ENCODE peak calls at places on chromosomes 2 and 18, in five cellular contexts. One of them, this sample, is unnamed.

GRCh38 chr18:36366994-36367839 is 69.7 kb downstream of the FHOD3 start:
- DNase-seq in activated T-cell treated with anti-CD3 and anti-CD28 coated beads for 1 hour: no peak
- DNase-seq in smooth muscle cell of the brain vasculature: no peak
- DNase-seq in HEK293T: no peak
- DNase-seq in fibroblast of pulmonary artery: no peak
- DNase-seq in this sample: no peak

GRCh38 chr18:69612242-69612641 is 211.6 kb downstream of the DOK6 start:
- DNase-seq in activated T-cell treated with anti-CD3 and anti-CD28 coated beads for 1 hour: no peak
- DNase-seq in smooth muscle cell of the brain vasculature: no peak
- DNase-seq in HEK293T: no peak
- DNase-seq in fibroblast of pulmonary artery: no peak
- DNase-seq in this sample: no peak

GRCh38 chr2:102126660-102127059 is 15.9 kb upstream of the IL1R1 start:
- DNase-seq in activated T-cell treated with anti-CD3 and anti-CD28 coated beads for 1 hour: no peak
- DNase-seq in smooth muscle cell of the brain vasculature: no peak
- DNase-seq in HEK293T: no peak
- DNase-seq in fibroblast of pulmonary artery: peak; percentile 57
- DNase-seq in this sample: no peak

GRCh38 chr2:128410035-128410757 is 91.5 kb upstream of the HS6ST1 start:
- DNase-seq in activated T-cell treated with anti-CD3 and anti-CD28 coated beads for 1 hour: no peak
- DNase-seq in smooth muscle cell of the brain vasculature: no peak
- DNase-seq in HEK293T: no peak
- DNase-seq in fibroblast of pulmonary artery: no peak
- DNase-seq in this sample: no peak

GRCh38 chr2:162890690-162891311 is 52.2 kb upstream of the KCNH7 start:
- DNase-seq in activated T-cell treated with anti-CD3 and anti-CD28 coated beads for 1 hour: no peak
- DNase-seq in smooth muscle cell of the brain vasculature: peak; percentile 40
- DNase-seq in HEK293T: peak; percentile 44
- DNase-seq in fibroblast of pulmonary artery: peak; percentile 81
- DNase-seq in this sample: peak; percentile 1

GRCh38 chr2:69305712-69306611 is 81.1 kb downstream of the GFPT1 start:
- DNase-seq in activated T-cell treated with anti-CD3 and anti-CD28 coated beads for 1 hour: no peak
- DNase-seq in smooth muscle cell of the brain vasculature: no peak
- DNase-seq in HEK293T: no peak
- DNase-seq in fibroblast of pulmonary artery: peak; percentile 60
- DNase-seq in this sample: no peak

GRCh38 chr18:75478996-75479870 is 51.7 kb upstream of the SMIM21 start:
- DNase-seq in activated T-cell treated with anti-CD3 and anti-CD28 coated beads for 1 hour: no peak
- DNase-seq in smooth muscle cell of the brain vasculature: no peak
- DNase-seq in HEK293T: peak; percentile 32
- DNase-seq in fibroblast of pulmonary artery: peak; percentile 75
- DNase-seq in this sample: peak; percentile 31

GRCh38 chr2:223056656-223057418 is 4.8 kb downstream of the KCNE4 start:
- DNase-seq in activated T-cell treated with anti-CD3 and anti-CD28 coated beads for 1 hour: no peak
- DNase-seq in smooth muscle cell of the brain vasculature: no peak
- DNase-seq in HEK293T: no peak
- DNase-seq in fibroblast of pulmonary artery: no peak
- DNase-seq in this sample: no peak

GRCh38 chr2:43714164-43714563 is 37.9 kb upstream of the C1GALT1C1L start:
- DNase-seq in activated T-cell treated with anti-CD3 and anti-CD28 coated beads for 1 hour: no peak
- DNase-seq in smooth muscle cell of the brain vasculature: no peak
- DNase-seq in HEK293T: no peak
- DNase-seq in fibroblast of pulmonary artery: peak; percentile 45
- DNase-seq in this sample: no peak

GRCh38 chr2:30707304-30707903 is 99.8 kb downstream of the CAPN13 start:
- DNase-seq in activated T-cell treated with anti-CD3 and anti-CD28 coated beads for 1 hour: no peak
- DNase-seq in smooth muscle cell of the brain vasculature: no peak
- DNase-seq in HEK293T: no peak
- DNase-seq in fibroblast of pulmonary artery: no peak
- DNase-seq in this sample: no peak

GRCh38 chr2:157737636-157738035 is 109.0 kb upstream of the ACVR1C start:
- DNase-seq in activated T-cell treated with anti-CD3 and anti-CD28 coated beads for 1 hour: no peak
- DNase-seq in smooth muscle cell of the brain vasculature: no peak
- DNase-seq in HEK293T: no peak
- DNase-seq in fibroblast of pulmonary artery: no peak
- DNase-seq in this sample: no peak

GRCh38 chr18:41465386-41465785 is 489.6 kb upstream of the PIK3C3 start:
- DNase-seq in activated T-cell treated with anti-CD3 and anti-CD28 coated beads for 1 hour: no peak
- DNase-seq in smooth muscle cell of the brain vasculature: no peak
- DNase-seq in HEK293T: no peak
- DNase-seq in fibroblast of pulmonary artery: no peak
- DNase-seq in this sample: no peak

GRCh38 chr18:45521777-45522176 is 93.5 kb upstream of the SLC14A2 start:
- DNase-seq in activated T-cell treated with anti-CD3 and anti-CD28 coated beads for 1 hour: no peak
- DNase-seq in smooth muscle cell of the brain vasculature: no peak
- DNase-seq in HEK293T: no peak
- DNase-seq in fibroblast of pulmonary artery: peak; percentile 18
- DNase-seq in this sample: no peak

GRCh38 chr2:144374163-144374661 is 145.7 kb downstream of the ZEB2 start:
- DNase-seq in activated T-cell treated with anti-CD3 and anti-CD28 coated beads for 1 hour: no peak
- DNase-seq in smooth muscle cell of the brain vasculature: no peak
- DNase-seq in HEK293T: no peak
- DNase-seq in fibroblast of pulmonary artery: no peak
- DNase-seq in this sample: no peak

GRCh38 chr2:8431446-8432125 is 250.3 kb upstream of the ID2 start:
- DNase-seq in activated T-cell treated with anti-CD3 and anti-CD28 coated beads for 1 hour: no peak
- DNase-seq in smooth muscle cell of the brain vasculature: no peak
- DNase-seq in HEK293T: no peak
- DNase-seq in fibroblast of pulmonary artery: peak; percentile 32
- DNase-seq in this sample: no peak

GRCh38 chr2:106977707-106978106 is 91.7 kb upstream of the ST6GAL2 start:
- DNase-seq in activated T-cell treated with anti-CD3 and anti-CD28 coated beads for 1 hour: no peak
- DNase-seq in smooth muscle cell of the brain vasculature: peak; percentile 50
- DNase-seq in HEK293T: no peak
- DNase-seq in fibroblast of pulmonary artery: peak; percentile 70
- DNase-seq in this sample: no peak

GRCh38 chr2:56121995-56122394 is 61.8 kb upstream of the CCDC85A start:
- DNase-seq in activated T-cell treated with anti-CD3 and anti-CD28 coated beads for 1 hour: no peak
- DNase-seq in smooth muscle cell of the brain vasculature: no peak
- DNase-seq in HEK293T: no peak
- DNase-seq in fibroblast of pulmonary artery: no peak
- DNase-seq in this sample: no peak

GRCh38 chr2:126059379-126059778 is 596.6 kb upstream of the GYPC start:
- DNase-seq in activated T-cell treated with anti-CD3 and anti-CD28 coated beads for 1 hour: no peak
- DNase-seq in smooth muscle cell of the brain vasculature: no peak
- DNase-seq in HEK293T: no peak
- DNase-seq in fibroblast of pulmonary artery: no peak
- DNase-seq in this sample: no peak

GRCh38 chr2:48197618-48198017 is 291.3 kb upstream of the FBXO11 start:
- DNase-seq in activated T-cell treated with anti-CD3 and anti-CD28 coated beads for 1 hour: no peak
- DNase-seq in smooth muscle cell of the brain vasculature: no peak
- DNase-seq in HEK293T: no peak
- DNase-seq in fibroblast of pulmonary artery: no peak
- DNase-seq in this sample: no peak

GRCh38 chr2:212249451-212249850 is 289.2 kb downstream of the ERBB4 start:
- DNase-seq in activated T-cell treated with anti-CD3 and anti-CD28 coated beads for 1 hour: no peak
- DNase-seq in smooth muscle cell of the brain vasculature: no peak
- DNase-seq in HEK293T: no peak
- DNase-seq in fibroblast of pulmonary artery: peak; percentile 48
- DNase-seq in this sample: no peak

GRCh38 chr2:23050388-23050787 is 334.6 kb upstream of the KLHL29 start:
- DNase-seq in activated T-cell treated with anti-CD3 and anti-CD28 coated beads for 1 hour: no peak
- DNase-seq in smooth muscle cell of the brain vasculature: no peak
- DNase-seq in HEK293T: no peak
- DNase-seq in fibroblast of pulmonary artery: no peak
- DNase-seq in this sample: no peak

GRCh38 chr2:66555511-66556324 is 120.8 kb downstream of the MEIS1 start:
- DNase-seq in activated T-cell treated with anti-CD3 and anti-CD28 coated beads for 1 hour: no peak
- DNase-seq in smooth muscle cell of the brain vasculature: no peak
- DNase-seq in HEK293T: no peak
- DNase-seq in fibroblast of pulmonary artery: peak; percentile 58
- DNase-seq in this sample: no peak

GRCh38 chr2:207403950-207404349 is 125.8 kb upstream of the CREB1 start:
- DNase-seq in activated T-cell treated with anti-CD3 and anti-CD28 coated beads for 1 hour: no peak
- DNase-seq in smooth muscle cell of the brain vasculature: no peak
- DNase-seq in HEK293T: no peak
- DNase-seq in fibroblast of pulmonary artery: no peak
- DNase-seq in this sample: no peak

GRCh38 chr2:71465356-71465755 is 12.0 kb downstream of the DYSF start:
- DNase-seq in activated T-cell treated with anti-CD3 and anti-CD28 coated beads for 1 hour: no peak
- DNase-seq in smooth muscle cell of the brain vasculature: no peak
- DNase-seq in HEK293T: no peak
- DNase-seq in fibroblast of pulmonary artery: no peak
- DNase-seq in this sample: no peak

GRCh38 chr18:66167829-66168463 is 417.1 kb downstream of the CDH7 start:
- DNase-seq in activated T-cell treated with anti-CD3 and anti-CD28 coated beads for 1 hour: no peak
- DNase-seq in smooth muscle cell of the brain vasculature: no peak
- DNase-seq in HEK293T: no peak
- DNase-seq in fibroblast of pulmonary artery: no peak
- DNase-seq in this sample: no peak

GRCh38 chr18:59279722-59280121 is 6.5 kb upstream of the RAX start:
- DNase-seq in activated T-cell treated with anti-CD3 and anti-CD28 coated beads for 1 hour: no peak
- DNase-seq in smooth muscle cell of the brain vasculature: no peak
- DNase-seq in HEK293T: no peak
- DNase-seq in fibroblast of pulmonary artery: no peak
- DNase-seq in this sample: no peak

GRCh38 chr18:3463052-3463451 is 13.1 kb downstream of the TGIF1 start:
- DNase-seq in activated T-cell treated with anti-CD3 and anti-CD28 coated beads for 1 hour: no peak
- DNase-seq in smooth muscle cell of the brain vasculature: no peak
- DNase-seq in HEK293T: no peak
- DNase-seq in fibroblast of pulmonary artery: no peak
- DNase-seq in this sample: no peak

GRCh38 chr2:236376566-236377244 is 112.5 kb upstream of the ASB18 start:
- DNase-seq in activated T-cell treated with anti-CD3 and anti-CD28 coated beads for 1 hour: no peak
- DNase-seq in smooth muscle cell of the brain vasculature: no peak
- DNase-seq in HEK293T: no peak
- DNase-seq in fibroblast of pulmonary artery: no peak
- DNase-seq in this sample: no peak

GRCh38 chr2:96798733-96799622 is 17.1 kb upstream of the CNNM3 start:
- DNase-seq in activated T-cell treated with anti-CD3 and anti-CD28 coated beads for 1 hour: no peak
- DNase-seq in smooth muscle cell of the brain vasculature: no peak
- DNase-seq in HEK293T: no peak
- DNase-seq in fibroblast of pulmonary artery: no peak
- DNase-seq in this sample: no peak

GRCh38 chr2:191661099-191661681 is 16.7 kb upstream of the NABP1 start:
- DNase-seq in activated T-cell treated with anti-CD3 and anti-CD28 coated beads for 1 hour: no peak
- DNase-seq in smooth muscle cell of the brain vasculature: no peak
- DNase-seq in HEK293T: no peak
- DNase-seq in fibroblast of pulmonary artery: no peak
- DNase-seq in this sample: no peak

GRCh38 chr18:38887671-38888020 is 1322.0 kb upstream of the CELF4 start:
- DNase-seq in activated T-cell treated with anti-CD3 and anti-CD28 coated beads for 1 hour: no peak
- DNase-seq in smooth muscle cell of the brain vasculature: no peak
- DNase-seq in HEK293T: no peak
- DNase-seq in fibroblast of pulmonary artery: no peak
- DNase-seq in this sample: no peak

GRCh38 chr2:43576983-43577892 is 18.6 kb downstream of the THADA start:
- DNase-seq in activated T-cell treated with anti-CD3 and anti-CD28 coated beads for 1 hour: no peak
- DNase-seq in smooth muscle cell of the brain vasculature: peak; percentile 23
- DNase-seq in HEK293T: peak; percentile 41
- DNase-seq in fibroblast of pulmonary artery: peak; percentile 85
- DNase-seq in this sample: peak; percentile 20

GRCh38 chr2:116706381-116706780 is 1108.1 kb upstream of the DDX18 start:
- DNase-seq in activated T-cell treated with anti-CD3 and anti-CD28 coated beads for 1 hour: no peak
- DNase-seq in smooth muscle cell of the brain vasculature: no peak
- DNase-seq in HEK293T: no peak
- DNase-seq in fibroblast of pulmonary artery: peak; percentile 2
- DNase-seq in this sample: no peak

GRCh38 chr2:140624188-140624587 is 1506.6 kb downstream of the LRP1B start:
- DNase-seq in activated T-cell treated with anti-CD3 and anti-CD28 coated beads for 1 hour: no peak
- DNase-seq in smooth muscle cell of the brain vasculature: no peak
- DNase-seq in HEK293T: no peak
- DNase-seq in fibroblast of pulmonary artery: no peak
- DNase-seq in this sample: no peak

GRCh38 chr18:45090526-45091140 is 409.9 kb downstream of the SETBP1 start:
- DNase-seq in activated T-cell treated with anti-CD3 and anti-CD28 coated beads for 1 hour: no peak
- DNase-seq in smooth muscle cell of the brain vasculature: no peak
- DNase-seq in HEK293T: no peak
- DNase-seq in fibroblast of pulmonary artery: no peak
- DNase-seq in this sample: no peak

GRCh38 chr2:58289029-58289428 is 47.9 kb upstream of the FANCL start:
- DNase-seq in activated T-cell treated with anti-CD3 and anti-CD28 coated beads for 1 hour: no peak
- DNase-seq in smooth muscle cell of the brain vasculature: no peak
- DNase-seq in HEK293T: no peak
- DNase-seq in fibroblast of pulmonary artery: no peak
- DNase-seq in this sample: no peak

GRCh38 chr2:164782323-164782722 is 59.3 kb downstream of the COBLL1 start:
- DNase-seq in activated T-cell treated with anti-CD3 and anti-CD28 coated beads for 1 hour: no peak
- DNase-seq in smooth muscle cell of the brain vasculature: no peak
- DNase-seq in HEK293T: no peak
- DNase-seq in fibroblast of pulmonary artery: peak; percentile 95
- DNase-seq in this sample: no peak

GRCh38 chr2:100615471-100615870 is 52.7 kb downstream of the PDCL3 start:
- DNase-seq in activated T-cell treated with anti-CD3 and anti-CD28 coated beads for 1 hour: no peak
- DNase-seq in smooth muscle cell of the brain vasculature: no peak
- DNase-seq in HEK293T: no peak
- DNase-seq in fibroblast of pulmonary artery: no peak
- DNase-seq in this sample: no peak

This sample was measured in KG1.